ENCODE peak calls at places on chromosomes 11 and 22, in four cellular contexts. X is upper lobe of left lung, P is GM12891, G is HT-29. Q is an unnamed sample.

GRCh38 chr11:680476-680875 is 14.5 kb downstream of the DEAF1 start:
- DNase-seq in G (no peak), P (no peak), X (no peak), Q (no peak)

GRCh38 chr11:77590194-77590591 is 440 bp downstream of the AQP11 start:
- DNase-seq in G (peak), X (no peak), P (no peak), Q (peak)

GRCh38 chr22:44895296-44896055 is 114.3 kb downstream of the PHF21B start:
- DNase-seq in X (no peak), G (no peak), P (no peak), Q (no peak)

GRCh38 chr11:33696931-33697638 is 3.5 kb downstream of the C11orf91 start:
- DNase-seq in P (no peak), X (no peak), G (no peak), Q (no peak)

GRCh38 chr22:26849575-26849974 is 192.2 kb downstream of the MIAT start:
- DNase-seq in G (no peak), P (no peak), X (no peak), Q (no peak)

GRCh38 chr22:29782061-29782845 is 15.1 kb downstream of the UQCR10 start:
- DNase-seq in X (no peak), P (no peak), G (no peak), Q (no peak)

GRCh38 chr11:3853935-3854659 is 1.4 kb upstream of the STIM1 start:
- DNase-seq in P (no peak), G (peak), X (no peak), Q (no peak)

GRCh38 chr11:7484645-7485044 is 661 bp upstream of the OLFML1 start:
- DNase-seq in P (no peak), G (no peak), X (no peak), Q (no peak)

GRCh38 chr11:10488121-10488580 is 33.1 kb downstream of the AMPD3 start:
- DNase-seq in P (no peak), X (peak), G (peak), Q (no peak)